ENCODE peak calls at places on chromosomes 3 and 15, in ten cellular contexts. T, R, X, Z, S, M, B, Y, J and L are unnamed samples.

GRCh38 chr3:119939087-119939486 is 155.2 kb downstream of the GSK3B start:
- DNase-seq in S (no peak), Z (no peak), M (no peak), X (no peak), R (no peak), Y (no peak), B (no peak), J (no peak), T (no peak), L (no peak)

GRCh38 chr15:80416702-80417101 is 12.5 kb downstream of the ARNT2 start:
- DNase-seq in Y (no peak), X (no peak), T (no peak), B (no peak), J (no peak), Z (no peak), M (no peak), R (no peak), S (no peak), L (no peak)

GRCh38 chr3:66823532-66823931 is 174.6 kb upstream of the KBTBD8 start:
- DNase-seq in Y (no peak), B (no peak), J (no peak), X (no peak), T (no peak), M (no peak), Z (no peak), R (no peak), S (no peak), L (no peak)

GRCh38 chr3:7272203-7272602 is 411.3 kb downstream of the GRM7 start:
- DNase-seq in B (no peak), S (no peak), Z (no peak), T (no peak), X (no peak), M (no peak), J (no peak), Y (no peak), R (no peak), L (no peak)

GRCh38 chr3:56005196-56005805 is 463.0 kb downstream of the ERC2 start:
- DNase-seq in T (no peak), Z (no peak), X (no peak), S (no peak), B (no peak), J (no peak), R (no peak), M (no peak), Y (no peak), L (no peak)

GRCh38 chr3:81033690-81034089 is 727.8 kb downstream of the GBE1 start:
- DNase-seq in M (no peak), S (no peak), Z (no peak), J (peak), B (no peak), R (no peak), X (no peak), T (no peak), Y (no peak), L (no peak)

GRCh38 chr15:70669966-70670658 is 93.2 kb downstream of the UACA start:
- DNase-seq in M (peak), B (no peak), T (no peak), X (peak), S (peak), R (no peak), J (peak), Z (no peak), Y (no peak), L (no peak)

GRCh38 chr3:87997298-87997697 is 61.5 kb downstream of the CGGBP1 start:
- DNase-seq in S (peak), T (no peak), X (peak), Y (no peak), M (no peak), Z (no peak), R (no peak), B (no peak), J (no peak), L (peak)

GRCh38 chr15:82539690-82540054 is 585 bp downstream of the RPS17 start:
- DNase-seq in J (no peak), Y (peak), Z (no peak), T (peak), S (no peak), X (peak), R (no peak), B (no peak), M (peak), L (no peak)

GRCh38 chr3:14439501-14440167 is 37.2 kb downstream of the SLC6A6 start:
- DNase-seq in Y (no peak), Z (no peak), X (peak), M (peak), B (no peak), T (no peak), S (peak), J (peak), R (peak), L (peak)

GRCh38 chr3:49790626-49791411 is 4.5 kb upstream of the IP6K1 start:
- DNase-seq in B (no peak), Y (no peak), T (no peak), S (no peak), M (no peak), R (no peak), J (peak), Z (no peak), X (no peak), L (no peak)

GRCh38 chr3:134059680-134060560 is 30.2 kb upstream of the SLCO2A1 start:
- DNase-seq in M (peak), R (no peak), J (no peak), S (peak), T (no peak), Z (no peak), B (no peak), X (peak), Y (no peak), L (no peak)

GRCh38 chr3:170815340-170815739 is 54.7 kb downstream of the RPL22L1 start:
- DNase-seq in R (peak), T (peak), B (peak), M (peak), X (no peak), Y (no peak), J (no peak), Z (no peak), S (no peak), L (no peak)

GRCh38 chr3:156816091-156816793 is 9.9 kb upstream of the LEKR1 start:
- DNase-seq in R (no peak), T (peak), B (peak), Z (peak), Y (no peak), J (peak), M (peak), X (peak), S (peak), L (no peak)

GRCh38 chr3:8450618-8451017 is 51.0 kb upstream of the LMCD1 start:
- DNase-seq in M (no peak), J (no peak), Y (no peak), X (peak), Z (no peak), T (no peak), S (peak), B (no peak), R (no peak), L (no peak)
- TF ChIP-seq CTCF in M (no peak), J (no peak), Y (no peak), X (no peak), Z (no peak), T (no peak), S (no peak), B (no peak), R (no peak), L (no peak)

GRCh38 chr3:18386274-18386673 is 38.9 kb downstream of the SATB1 start:
- DNase-seq in T (no peak), M (no peak), Y (no peak), R (no peak), Z (no peak), B (no peak), J (no peak), S (no peak), X (no peak), L (no peak)

GRCh38 chr3:18385706-18386105 is 39.4 kb downstream of the SATB1 start:
- DNase-seq in J (no peak), B (no peak), R (no peak), Z (no peak), X (no peak), S (no peak), Y (no peak), M (no peak), T (no peak), L (no peak)

GRCh38 chr3:18393906-18394305 is 31.2 kb downstream of the SATB1 start:
- DNase-seq in Z (no peak), T (no peak), J (no peak), R (no peak), Y (no peak), B (no peak), S (peak), M (no peak), X (peak), L (no peak)

GRCh38 chr3:18390024-18390660 is 35.0 kb downstream of the SATB1 start:
- DNase-seq in S (no peak), Z (no peak), Y (no peak), M (no peak), J (no peak), R (no peak), B (no peak), T (no peak), X (no peak), L (no peak)

GRCh38 chr3:18389108-18389733 is 35.9 kb downstream of the SATB1 start:
- DNase-seq in B (no peak), Z (peak), T (peak), S (peak), X (peak), Y (peak), J (peak), M (no peak), R (no peak), L (no peak)
- TF ChIP-seq CTCF in B (peak), Z (peak), T (peak), S (peak), X (peak), Y (peak), J (peak), M (peak), R (peak), L (peak)

GRCh38 chr3:167653155-167653554 is 587 bp downstream of the WDR49 start:
- DNase-seq in Y (peak), S (no peak), M (no peak), Z (no peak), X (no peak), J (no peak), B (no peak), T (no peak), R (no peak), L (no peak)

GRCh38 chr3:167656821-167657220 is 3.1 kb upstream of the WDR49 start:
- DNase-seq in S (no peak), Y (no peak), Z (no peak), M (no peak), R (no peak), T (no peak), X (no peak), B (no peak), J (no peak), L (no peak)

GRCh38 chr3:167662919-167663400 is 9.2 kb upstream of the WDR49 start:
- DNase-seq in S (no peak), X (peak), T (no peak), R (no peak), Z (no peak), B (no peak), Y (no peak), J (no peak), M (no peak), L (no peak)

GRCh38 chr3:167653750-167654149 is at the start of gene WDR49:
- DNase-seq in Z (peak), B (no peak), J (no peak), S (no peak), X (peak), R (peak), Y (peak), M (no peak), T (no peak), L (no peak)

DNA sequence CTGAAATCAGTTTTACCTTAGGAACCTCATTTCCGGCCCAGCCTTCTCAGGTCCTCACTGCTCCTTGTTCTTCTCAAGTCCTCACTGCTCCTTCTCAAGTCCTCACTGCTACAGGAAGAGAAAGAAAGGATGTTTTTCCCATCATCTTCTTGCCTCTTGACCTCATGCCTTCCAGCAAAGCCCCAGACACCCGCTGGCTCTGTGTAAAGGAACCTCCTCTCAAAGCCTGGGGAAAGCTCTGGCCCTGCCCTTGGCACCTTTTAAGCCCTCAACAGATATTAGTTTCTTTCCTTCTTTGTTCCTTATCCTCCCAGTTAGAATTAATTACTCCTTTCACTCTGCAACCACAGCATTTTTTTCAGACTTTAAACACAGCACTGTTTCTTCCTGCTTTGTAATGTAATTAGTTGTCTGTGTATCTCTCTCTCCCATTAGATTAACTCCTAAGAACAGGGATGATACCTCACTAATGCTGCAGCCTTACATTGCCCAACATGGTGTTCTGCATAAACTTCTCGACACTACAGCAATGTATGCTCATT is 4.0 kb upstream of the WDR49 start:
- DNase-seq in M (no peak), B (peak), S (no peak), J (no peak), T (no peak), Y (no peak), X (no peak), R (no peak), Z (no peak), L (no peak)
- TF ChIP-seq CTCF in M (no peak), B (no peak), S (no peak), J (no peak), T (no peak), Y (no peak), X (no peak), R (no peak), Z (no peak), L (no peak)

GRCh38 chr3:126113733-126114132 is 29.8 kb upstream of the SLC41A3 start:
- DNase-seq in Y (peak), S (no peak), B (peak), Z (no peak), X (no peak), J (peak), T (peak), M (no peak), R (no peak), L (peak)
- TF ChIP-seq CTCF in Y (peak), S (peak), B (peak), Z (no peak), X (peak), J (peak), T (peak), M (no peak), R (no peak), L (no peak)

GRCh38 chr15:83604549-83604948 is 49.4 kb upstream of the ADAMTSL3 start:
- DNase-seq in S (no peak), B (no peak), M (no peak), T (no peak), Y (no peak), X (no peak), J (no peak), R (no peak), Z (no peak), L (no peak)

GRCh38 chr15:83605049-83605448 is 48.9 kb upstream of the ADAMTSL3 start:
- DNase-seq in Y (no peak), Z (no peak), S (no peak), J (no peak), B (no peak), M (no peak), X (no peak), T (no peak), R (no peak), L (no peak)

GRCh38 chr15:83605595-83605994 is 48.3 kb upstream of the ADAMTSL3 start:
- DNase-seq in S (no peak), R (no peak), X (no peak), T (no peak), Z (no peak), B (no peak), Y (no peak), M (no peak), J (no peak), L (no peak)

GRCh38 chr15:83598031-83598430 is 55.9 kb upstream of the ADAMTSL3 start:
- DNase-seq in X (no peak), M (no peak), J (no peak), T (no peak), Y (no peak), Z (no peak), B (no peak), R (no peak), S (no peak), L (no peak)

DNA sequence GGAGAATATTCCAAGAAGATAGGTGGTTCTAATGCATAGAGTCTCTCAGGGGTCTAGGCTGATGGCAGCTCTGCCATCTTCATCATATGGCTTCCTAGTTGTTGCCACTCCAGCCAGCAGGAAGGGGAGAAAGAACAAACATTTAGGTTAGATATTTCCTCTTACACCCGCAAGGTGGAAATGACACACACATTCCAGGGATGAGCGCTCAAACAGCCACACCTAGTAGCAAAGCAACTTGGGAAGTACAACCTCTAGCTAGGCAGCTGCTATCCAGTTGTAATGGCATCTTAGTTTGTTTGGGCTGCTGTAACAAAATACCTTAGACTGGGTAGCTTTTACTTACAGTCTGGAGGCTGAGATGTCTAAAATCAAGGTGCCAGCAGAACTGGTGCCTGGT is 51.9 kb upstream of the ADAMTSL3 start:
- DNase-seq in Y (no peak), R (no peak), X (no peak), Z (no peak), S (no peak), M (no peak), J (no peak), B (no peak), T (no peak), L (no peak)
- TF ChIP-seq CTCF in Y (no peak), R (no peak), X (no peak), Z (no peak), S (no peak), M (no peak), J (no peak), B (no peak), T (no peak), L (no peak)

GRCh38 chr15:39438795-39439577 is 141.9 kb upstream of the THBS1 start:
- DNase-seq in M (no peak), B (no peak), Z (no peak), R (no peak), S (no peak), X (peak), J (no peak), T (no peak), Y (no peak), L (no peak)
- TF ChIP-seq CTCF in M (no peak), B (no peak), Z (no peak), R (no peak), S (no peak), X (peak), J (peak), T (no peak), Y (no peak), L (no peak)